ENCODE peak calls at places on chromosomes 4 and X, in five cellular contexts. I is tibial nerve, B is GM06990, R is AG09309, N is stomach. C is an unnamed sample.

GRCh38 chrX:8147216-8147615 is 23.9 kb downstream of the VCX2 start:
- DNase-seq in I (no peak), B (no peak), R (no peak), N (no peak), C (no peak)

GRCh38 chr4:111362891-111363290 is 740.0 kb upstream of the PITX2 start:
- DNase-seq in I (peak; percentile 41), B (no peak), R (peak; percentile 88), N (no peak), C (no peak)

GRCh38 chr4:163332526-163333405 is at the start of gene NPY1R:
- DNase-seq in I (peak; percentile 38), B (peak; percentile 24), R (peak; percentile 41), N (peak; percentile 65), C (peak; percentile 80)

GRCh38 chr4:26717332-26717731 is 133.4 kb downstream of the TBC1D19 start:
- DNase-seq in I (no peak), B (no peak), R (peak; percentile 52), N (no peak), C (no peak)

GRCh38 chr4:151074416-151074916 is 25.0 kb upstream of the RPS3A start:
- DNase-seq in I (no peak), B (no peak), R (no peak), N (no peak), C (no peak)

GRCh38 chr4:32147446-32148064 is 1427.4 kb downstream of the PCDH7 start:
- DNase-seq in I (no peak), B (no peak), R (no peak), N (no peak), C (no peak)

GRCh38 chr4:108427946-108428345 is 192.4 kb upstream of the RPL34 start:
- DNase-seq in I (no peak), B (no peak), R (peak; percentile 2), N (no peak), C (no peak)

GRCh38 chr4:105930696-105931095 is 35.4 kb downstream of the NPNT start:
- DNase-seq in I (no peak), B (no peak), R (no peak), N (no peak), C (no peak)

GRCh38 chr4:185730387-185730786 is 81.6 kb downstream of the SORBS2 start:
- DNase-seq in I (no peak), B (peak; percentile 71), R (no peak), N (no peak), C (peak; percentile 7)

GRCh38 chr4:186630128-186630527 is 74.8 kb upstream of the MTNR1A start:
- DNase-seq in I (no peak), B (no peak), R (no peak), N (no peak), C (no peak)

GRCh38 chrX:1264556-1264955 is 4.1 kb upstream of the CSF2RA start:
- DNase-seq in I (no peak), B (no peak), R (no peak), N (no peak), C (no peak)

GRCh38 chrX:106902684-106903083 is 457 bp downstream of the RIPPLY1 start:
- DNase-seq in I (no peak), B (no peak), R (no peak), N (no peak), C (no peak)

GRCh38 chr4:36281384-36282106 is at the start of gene DTHD1:
- DNase-seq in I (no peak), B (no peak), R (no peak), N (no peak), C (no peak)

GRCh38 chrX:465418-465817 is 78.7 kb upstream of the PPP2R3B start:
- DNase-seq in I (no peak), B (no peak), R (no peak), N (no peak), C (no peak)

GRCh38 chr4:33067221-33067620 is 2347.1 kb downstream of the PCDH7 start:
- DNase-seq in I (no peak), B (no peak), R (no peak), N (no peak), C (no peak)

GRCh38 chrX:51459125-51459524 is 37.3 kb downstream of the NUDT11 start:
- DNase-seq in I (no peak), B (no peak), R (no peak), N (no peak), C (peak; percentile 10)

GRCh38 chrX:12065251-12065650 is 73.0 kb upstream of the FRMPD4 start:
- DNase-seq in I (no peak), B (no peak), R (no peak), N (no peak), C (peak; percentile 8)

DNA sequence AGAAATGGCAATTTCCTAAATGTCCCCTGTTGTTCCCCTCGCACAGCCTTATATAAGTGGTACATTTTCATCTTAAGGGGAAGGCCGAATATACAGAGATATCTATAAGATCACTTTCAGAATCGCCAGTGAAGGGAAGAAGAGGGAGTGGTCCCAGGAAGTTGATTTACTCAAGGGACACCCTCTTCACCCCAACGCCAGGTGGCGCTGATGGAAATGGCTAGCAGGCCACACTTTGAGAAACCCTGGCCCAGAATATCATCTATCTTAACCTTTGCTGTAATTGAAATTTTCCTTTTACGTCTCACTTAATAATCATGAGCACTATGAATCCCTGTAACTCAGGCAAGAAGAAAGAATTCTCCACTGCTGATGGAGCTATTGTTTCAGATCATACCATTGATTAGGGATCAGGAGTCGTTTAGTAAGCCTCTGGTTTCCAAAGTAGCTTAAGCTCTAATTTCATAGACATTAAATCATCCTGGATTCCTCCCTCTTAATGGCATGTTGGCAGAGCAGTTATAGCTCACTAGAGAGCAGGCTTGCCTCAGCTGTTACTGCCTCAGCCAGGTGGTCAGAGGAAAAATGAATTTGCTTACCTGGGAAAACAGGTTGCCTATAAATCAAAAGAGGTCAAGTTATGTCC is 941.3 kb upstream of the TENM3 start:
- DNase-seq in I (no peak), B (no peak), R (peak; percentile 3), N (peak; percentile 59), C (peak; percentile 39)
- TF ChIP-seq CTCF in I (peak; percentile 21), B (peak; percentile 63), R (peak; percentile 73), N (no peak), C (peak; percentile 60)

GRCh38 chr4:176385601-176386000 is 65.8 kb downstream of the SPCS3 start:
- DNase-seq in I (no peak), B (no peak), R (no peak), N (no peak), C (no peak)
- TF ChIP-seq CTCF in I (no peak), B (no peak), R (no peak), N (no peak), C (no peak)

GRCh38 chr4:54992266-54992665 is 133.1 kb downstream of the KDR start:
- DNase-seq in I (no peak), B (no peak), R (no peak), N (no peak), C (no peak)

GRCh38 chr4:54988655-54989054 is 136.7 kb downstream of the KDR start:
- DNase-seq in I (no peak), B (no peak), R (no peak), N (no peak), C (no peak)

DNA sequence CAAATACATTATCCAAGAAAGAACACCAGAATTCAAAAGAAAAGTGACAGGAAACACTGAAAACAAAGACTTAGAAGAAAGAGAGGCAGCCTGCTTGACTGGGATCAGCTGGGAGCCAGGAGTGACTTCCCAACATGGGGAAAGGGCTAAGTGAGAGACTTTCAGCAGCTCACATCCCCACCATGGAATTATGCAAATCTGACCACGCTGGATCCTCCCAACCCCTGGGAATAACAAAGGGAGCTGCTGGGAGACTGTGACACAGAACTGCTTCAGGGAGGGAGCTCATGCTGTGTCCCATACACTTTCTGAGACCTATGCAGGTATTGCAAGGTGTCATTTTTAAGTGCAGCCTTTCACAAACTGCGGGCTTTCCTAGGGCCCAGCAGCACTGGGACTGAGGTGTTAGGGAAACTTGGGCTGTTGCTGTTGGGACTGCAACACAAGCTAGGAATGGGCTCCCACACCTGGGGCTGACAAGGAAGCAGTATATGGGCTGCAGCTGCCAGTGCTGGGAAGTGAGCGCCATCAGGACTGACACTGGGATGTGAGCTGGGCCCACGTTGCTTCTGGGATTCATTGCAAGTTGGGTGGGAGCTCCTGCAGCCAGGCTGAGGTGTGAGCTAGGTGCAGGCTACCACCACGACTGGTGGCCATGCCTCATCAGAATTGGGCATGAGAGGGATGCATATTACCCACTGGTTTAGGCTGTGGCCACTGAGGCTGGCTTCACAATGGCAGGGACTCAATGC is 139.1 kb downstream of the KDR start:
- DNase-seq in I (no peak), B (no peak), R (no peak), N (no peak), C (no peak)
- TF ChIP-seq CTCF in I (no peak), B (no peak), R (no peak), N (no peak), C (no peak)

GRCh38 chrX:64642482-64642881 is 247.2 kb upstream of the MTMR8 start:
- DNase-seq in I (no peak), B (no peak), R (no peak), N (no peak), C (peak; percentile 8)
- TF ChIP-seq CTCF in I (no peak), B (peak; percentile 45), R (no peak), N (no peak), C (peak; percentile 44)

DNA sequence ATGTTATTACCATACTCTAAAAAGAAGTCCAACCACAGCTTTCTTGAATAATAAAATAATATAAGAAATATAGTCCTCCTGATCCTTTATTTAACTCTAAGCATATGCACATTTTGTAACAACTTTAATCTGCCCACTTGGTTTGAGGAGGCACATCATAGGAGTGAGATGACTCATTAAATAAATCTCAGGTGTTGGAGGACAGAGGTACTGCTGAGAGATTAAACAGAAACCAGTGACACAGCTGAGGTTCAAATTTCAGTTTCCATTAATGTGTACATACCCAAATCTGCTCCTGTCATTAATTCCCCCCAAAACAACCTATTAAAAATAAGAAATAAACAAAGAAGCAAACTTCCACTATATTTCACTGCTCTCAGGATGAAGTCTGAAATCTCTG is 211.0 kb downstream of the KCTD8 start:
- DNase-seq in I (no peak), B (no peak), R (no peak), N (no peak), C (no peak)
- TF ChIP-seq CTCF in I (no peak), B (no peak), R (no peak), N (no peak), C (no peak)

GRCh38 chr4:8019396-8020365 is 80.0 kb upstream of the AFAP1 start:
- DNase-seq in I (no peak), B (no peak), R (no peak), N (peak; percentile 54), C (no peak)

GRCh38 chr4:8016527-8016926 is 76.9 kb upstream of the AFAP1 start:
- DNase-seq in I (no peak), B (no peak), R (no peak), N (no peak), C (no peak)

GRCh38 chr4:8013976-8014726 is 74.5 kb upstream of the AFAP1 start:
- DNase-seq in I (no peak), B (no peak), R (no peak), N (no peak), C (no peak)

GRCh38 chr4:8012517-8012916 is 72.9 kb upstream of the AFAP1 start:
- DNase-seq in I (no peak), B (no peak), R (no peak), N (no peak), C (no peak)

DNA sequence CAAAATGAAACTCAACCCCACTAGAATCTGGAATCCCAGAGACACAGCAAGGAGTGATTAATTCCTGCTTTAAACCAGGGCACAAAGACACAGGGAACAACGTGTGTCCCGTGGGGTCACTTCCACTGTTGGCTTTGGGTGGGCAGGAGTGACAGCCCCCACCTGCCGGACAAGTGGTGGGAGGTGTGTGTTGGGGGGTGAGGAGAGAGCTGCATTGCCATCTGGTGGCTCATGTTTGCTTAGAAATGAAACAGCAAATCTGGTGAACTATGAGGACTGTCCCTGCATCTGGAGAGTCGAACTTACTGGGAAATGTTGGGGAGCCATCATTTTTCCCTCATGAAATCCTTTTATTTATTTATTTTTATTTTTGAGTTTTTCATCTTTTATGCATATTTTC is 75.9 kb upstream of the AFAP1 start:
- DNase-seq in I (no peak), B (no peak), R (no peak), N (no peak), C (no peak)
- TF ChIP-seq CTCF in I (no peak), B (peak; percentile 28), R (peak; percentile 56), N (no peak), C (no peak)

C was measured in endothelial cell.